ENCODE peak calls at places on chromosomes 2 and 18, in four cellular contexts. One of them, this sample, is unnamed.

GRCh38 chr2:79887747-79888374 is 375.0 kb downstream of the CTNNA2 start:
- DNase-seq in K562: peak
- DNase-seq in WTC11: peak
- DNase-seq in HepG2: peak
- DNase-seq in this sample: peak

GRCh38 chr2:191218292-191218898 is 26.8 kb upstream of the MYO1B start:
- DNase-seq in HepG2: peak
- DNase-seq in WTC11: peak
- DNase-seq in K562: peak
- DNase-seq in this sample: no peak

GRCh38 chr2:241309684-241310117 is 5.8 kb downstream of the HDLBP start:
- DNase-seq in WTC11: no peak
- DNase-seq in K562: no peak
- DNase-seq in HepG2: no peak
- DNase-seq in this sample: peak

GRCh38 chr2:65228249-65228750 is 669 bp downstream of the ACTR2 start:
- DNase-seq in K562: no peak
- DNase-seq in HepG2: peak
- DNase-seq in WTC11: no peak
- DNase-seq in this sample: peak

GRCh38 chr2:178194600-178195389 is 483 bp downstream of the OSBPL6 start:
- DNase-seq in K562: peak
- DNase-seq in HepG2: no peak
- DNase-seq in WTC11: peak
- DNase-seq in this sample: no peak

GRCh38 chr2:210072922-210073509 is 70.6 kb downstream of the RPE start:
- DNase-seq in WTC11: no peak
- DNase-seq in HepG2: peak
- DNase-seq in K562: peak
- DNase-seq in this sample: no peak

GRCh38 chr18:54284967-54285785 is 15.9 kb downstream of the POLI start:
- DNase-seq in K562: no peak
- DNase-seq in WTC11: no peak
- DNase-seq in HepG2: no peak
- DNase-seq in this sample: peak

GRCh38 chr18:45839415-45840395 is 14.2 kb downstream of the SIGLEC15 start:
- DNase-seq in HepG2: peak
- DNase-seq in K562: no peak
- DNase-seq in WTC11: peak
- DNase-seq in this sample: no peak

GRCh38 chr2:221726894-221727513 is 154.9 kb upstream of the EPHA4 start:
- DNase-seq in K562: no peak
- DNase-seq in WTC11: no peak
- DNase-seq in HepG2: no peak
- DNase-seq in this sample: no peak

GRCh38 chr2:46798041-46798440 is 117.6 kb downstream of the MCFD2 start:
- DNase-seq in K562: no peak
- DNase-seq in WTC11: no peak
- DNase-seq in HepG2: no peak
- DNase-seq in this sample: no peak

GRCh38 chr2:7900593-7900992 is 781.3 kb upstream of the ID2 start:
- DNase-seq in WTC11: no peak
- DNase-seq in HepG2: no peak
- DNase-seq in K562: no peak
- DNase-seq in this sample: no peak

GRCh38 chr2:240933048-240933965 is 27.2 kb downstream of the CROCC2 start:
- DNase-seq in WTC11: peak
- DNase-seq in HepG2: no peak
- DNase-seq in K562: no peak
- DNase-seq in this sample: no peak

GRCh38 chr2:175251425-175252041 is 70.0 kb upstream of the ATP5MC3 start:
- DNase-seq in HepG2: peak
- DNase-seq in K562: peak
- DNase-seq in WTC11: no peak
- DNase-seq in this sample: no peak

GRCh38 chr18:77090546-77091200 is 41.9 kb downstream of the MBP start:
- DNase-seq in K562: no peak
- DNase-seq in WTC11: no peak
- DNase-seq in HepG2: no peak
- DNase-seq in this sample: no peak

GRCh38 chr2:61759718-61760117 is 94.1 kb downstream of the FAM161A start:
- DNase-seq in WTC11: no peak
- DNase-seq in HepG2: no peak
- DNase-seq in K562: no peak
- DNase-seq in this sample: no peak
- TF ChIP-seq USF2 in WTC11: no peak
- TF ChIP-seq USF2 in HepG2: no peak
- TF ChIP-seq USF2 in K562: no peak
- TF ChIP-seq USF2 in this sample: no peak

GRCh38 chr18:13598591-13598990 is 127.8 kb downstream of the FAM210A start:
- DNase-seq in HepG2: no peak
- DNase-seq in WTC11: no peak
- DNase-seq in K562: no peak
- DNase-seq in this sample: no peak

GRCh38 chr18:13597068-13597467 is 129.3 kb downstream of the FAM210A start:
- DNase-seq in K562: no peak
- DNase-seq in HepG2: no peak
- DNase-seq in WTC11: no peak
- DNase-seq in this sample: no peak
- TF ChIP-seq CBFB in K562: no peak
- TF ChIP-seq CBFB in HepG2: no peak
- TF ChIP-seq CBFB in WTC11: no peak
- TF ChIP-seq CBFB in this sample: no peak

GRCh38 chr2:238005528-238005927 is 38.7 kb downstream of the UBE2F start:
- DNase-seq in K562: no peak
- DNase-seq in WTC11: no peak
- DNase-seq in HepG2: peak
- DNase-seq in this sample: no peak
- TF ChIP-seq USF2 in K562: no peak
- TF ChIP-seq USF2 in WTC11: no peak
- TF ChIP-seq USF2 in HepG2: no peak
- TF ChIP-seq USF2 in this sample: no peak

GRCh38 chr2:136136921-136137320 is 19.0 kb upstream of the CXCR4 start:
- DNase-seq in K562: no peak
- DNase-seq in WTC11: no peak
- DNase-seq in HepG2: no peak
- DNase-seq in this sample: no peak

GRCh38 chr2:136139601-136140000 is 21.7 kb upstream of the CXCR4 start:
- DNase-seq in K562: no peak
- DNase-seq in HepG2: no peak
- DNase-seq in WTC11: no peak
- DNase-seq in this sample: no peak

GRCh38 chr2:136135462-136135861 is 17.5 kb upstream of the CXCR4 start:
- DNase-seq in HepG2: no peak
- DNase-seq in K562: no peak
- DNase-seq in WTC11: no peak
- DNase-seq in this sample: no peak

GRCh38 chr2:136135924-136136906 is 18.3 kb upstream of the CXCR4 start:
- DNase-seq in WTC11: no peak
- DNase-seq in HepG2: no peak
- DNase-seq in K562: no peak
- DNase-seq in this sample: no peak

DNA sequence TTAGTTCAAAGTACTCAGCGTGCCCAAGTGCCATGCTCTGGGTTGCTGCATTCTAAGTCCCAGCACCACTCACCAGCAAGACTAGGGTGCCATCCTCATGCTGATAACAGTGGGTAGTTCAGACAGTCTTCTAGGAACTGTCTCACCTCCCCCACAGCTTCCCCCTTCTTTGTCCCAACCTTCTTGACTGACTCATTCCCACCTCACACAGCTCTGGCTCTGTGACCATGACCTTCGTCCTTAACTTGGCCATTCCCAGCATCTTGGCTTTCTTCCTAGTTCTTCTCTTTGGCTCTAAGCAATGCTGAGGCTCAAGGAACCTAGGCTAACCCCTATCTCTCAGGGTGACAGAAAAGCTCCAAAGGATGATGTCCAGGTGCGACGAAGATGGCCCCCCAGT is 20.0 kb upstream of the CXCR4 start:
- DNase-seq in HepG2: no peak
- DNase-seq in WTC11: no peak
- DNase-seq in K562: no peak
- DNase-seq in this sample: no peak
- TF ChIP-seq CBFB in HepG2: no peak
- TF ChIP-seq CBFB in WTC11: no peak
- TF ChIP-seq CBFB in K562: no peak
- TF ChIP-seq CBFB in this sample: no peak

GRCh38 chr2:165508927-165509326 is 39.4 kb downstream of the CSRNP3 start:
- DNase-seq in HepG2: no peak
- DNase-seq in K562: no peak
- DNase-seq in WTC11: no peak
- DNase-seq in this sample: no peak
- TF ChIP-seq USF2 in HepG2: no peak
- TF ChIP-seq USF2 in K562: no peak
- TF ChIP-seq USF2 in WTC11: no peak
- TF ChIP-seq USF2 in this sample: no peak

GRCh38 chr2:42072349-42073118 is 24.7 kb downstream of the PKDCC start:
- DNase-seq in WTC11: peak
- DNase-seq in HepG2: peak
- DNase-seq in K562: no peak
- DNase-seq in this sample: no peak
- TF ChIP-seq CBFB in WTC11: no peak
- TF ChIP-seq CBFB in HepG2: no peak
- TF ChIP-seq CBFB in K562: no peak
- TF ChIP-seq CBFB in this sample: no peak

This sample was measured in GM12878.